ENCODE peak calls at places on chromosomes 2 and 18, in five cellular contexts. One of them, this sample, is unnamed.

GRCh38 chr2:174959787-174960186 is 45.4 kb downstream of the CHN1 start:
- DNase-seq in left ventricle myocardium inferior: no peak
- DNase-seq in body of pancreas: no peak
- DNase-seq in neural progenitor cell: no peak
- DNase-seq in cardiac muscle cell: no peak
- DNase-seq in this sample: no peak

GRCh38 chr2:27956895-27957294 is 66.4 kb downstream of the BABAM2 start:
- DNase-seq in neural progenitor cell: no peak
- DNase-seq in cardiac muscle cell: no peak
- DNase-seq in body of pancreas: no peak
- DNase-seq in left ventricle myocardium inferior: no peak
- DNase-seq in this sample: no peak

GRCh38 chr18:64234336-64234735 is 85.4 kb upstream of the LINC00305 start:
- DNase-seq in body of pancreas: no peak
- DNase-seq in cardiac muscle cell: no peak
- DNase-seq in neural progenitor cell: no peak
- DNase-seq in left ventricle myocardium inferior: no peak
- DNase-seq in this sample: no peak

GRCh38 chr18:58576641-58577251 is 52.1 kb downstream of the ALPK2 start:
- DNase-seq in neural progenitor cell: no peak
- DNase-seq in body of pancreas: no peak
- DNase-seq in cardiac muscle cell: no peak
- DNase-seq in left ventricle myocardium inferior: no peak
- DNase-seq in this sample: no peak

GRCh38 chr18:7104649-7105048 is 12.9 kb downstream of the LAMA1 start:
- DNase-seq in body of pancreas: no peak
- DNase-seq in cardiac muscle cell: no peak
- DNase-seq in neural progenitor cell: no peak
- DNase-seq in left ventricle myocardium inferior: no peak
- DNase-seq in this sample: peak

GRCh38 chr2:195548198-195548940 is 108.7 kb upstream of the SLC39A10 start:
- DNase-seq in body of pancreas: no peak
- DNase-seq in neural progenitor cell: no peak
- DNase-seq in left ventricle myocardium inferior: no peak
- DNase-seq in cardiac muscle cell: no peak
- DNase-seq in this sample: no peak

GRCh38 chr2:29187926-29188325 is 72.7 kb downstream of the CLIP4 start:
- DNase-seq in cardiac muscle cell: no peak
- DNase-seq in body of pancreas: no peak
- DNase-seq in left ventricle myocardium inferior: no peak
- DNase-seq in neural progenitor cell: no peak
- DNase-seq in this sample: no peak

GRCh38 chr18:63834471-63835113 is 52.9 kb upstream of the SERPINB2 start:
- DNase-seq in cardiac muscle cell: no peak
- DNase-seq in body of pancreas: no peak
- DNase-seq in neural progenitor cell: no peak
- DNase-seq in left ventricle myocardium inferior: no peak
- DNase-seq in this sample: no peak

GRCh38 chr2:1681323-1682310 is 62.7 kb downstream of the PXDN start:
- DNase-seq in body of pancreas: no peak
- DNase-seq in neural progenitor cell: no peak
- DNase-seq in cardiac muscle cell: no peak
- DNase-seq in left ventricle myocardium inferior: no peak
- DNase-seq in this sample: no peak

GRCh38 chr18:56197460-56197859 is 440.9 kb downstream of the TXNL1 start:
- DNase-seq in body of pancreas: no peak
- DNase-seq in cardiac muscle cell: no peak
- DNase-seq in left ventricle myocardium inferior: no peak
- DNase-seq in neural progenitor cell: no peak
- DNase-seq in this sample: no peak

GRCh38 chr2:30040147-30040546 is 106.7 kb upstream of the YPEL5 start:
- DNase-seq in cardiac muscle cell: no peak
- DNase-seq in body of pancreas: no peak
- DNase-seq in neural progenitor cell: no peak
- DNase-seq in left ventricle myocardium inferior: no peak
- DNase-seq in this sample: no peak

GRCh38 chr18:48409591-48410094 is 460 bp upstream of the ZBTB7C start:
- DNase-seq in neural progenitor cell: no peak
- DNase-seq in body of pancreas: no peak
- DNase-seq in cardiac muscle cell: peak
- DNase-seq in left ventricle myocardium inferior: peak
- DNase-seq in this sample: no peak

GRCh38 chr2:77268626-77269025 is 253.6 kb downstream of the LRRTM4 start:
- DNase-seq in neural progenitor cell: no peak
- DNase-seq in cardiac muscle cell: no peak
- DNase-seq in body of pancreas: no peak
- DNase-seq in left ventricle myocardium inferior: no peak
- DNase-seq in this sample: no peak

GRCh38 chr2:127035212-127035611 is 71.7 kb downstream of the BIN1 start:
- DNase-seq in body of pancreas: no peak
- DNase-seq in left ventricle myocardium inferior: no peak
- DNase-seq in neural progenitor cell: no peak
- DNase-seq in cardiac muscle cell: no peak
- DNase-seq in this sample: no peak

GRCh38 chr2:202104286-202104870 is 31.3 kb downstream of the KIAA2012 start:
- DNase-seq in body of pancreas: no peak
- DNase-seq in cardiac muscle cell: peak
- DNase-seq in left ventricle myocardium inferior: no peak
- DNase-seq in neural progenitor cell: peak
- DNase-seq in this sample: no peak
- TF ChIP-seq CTCF in body of pancreas: no peak
- TF ChIP-seq CTCF in cardiac muscle cell: peak
- TF ChIP-seq CTCF in left ventricle myocardium inferior: peak
- TF ChIP-seq CTCF in neural progenitor cell: peak
- TF ChIP-seq CTCF in this sample: peak

GRCh38 chr2:88560619-88561307 is 66.5 kb downstream of the EIF2AK3 start:
- DNase-seq in left ventricle myocardium inferior: no peak
- DNase-seq in cardiac muscle cell: no peak
- DNase-seq in neural progenitor cell: no peak
- DNase-seq in body of pancreas: no peak
- DNase-seq in this sample: no peak

GRCh38 chr2:88561646-88562388 is 65.4 kb downstream of the EIF2AK3 start:
- DNase-seq in body of pancreas: no peak
- DNase-seq in cardiac muscle cell: no peak
- DNase-seq in left ventricle myocardium inferior: no peak
- DNase-seq in neural progenitor cell: no peak
- DNase-seq in this sample: no peak

GRCh38 chr2:88564402-88564801 is 62.9 kb downstream of the EIF2AK3 start:
- DNase-seq in neural progenitor cell: no peak
- DNase-seq in body of pancreas: no peak
- DNase-seq in left ventricle myocardium inferior: no peak
- DNase-seq in cardiac muscle cell: no peak
- DNase-seq in this sample: no peak

GRCh38 chr2:88568179-88568578 is 59.1 kb downstream of the EIF2AK3 start:
- DNase-seq in neural progenitor cell: no peak
- DNase-seq in left ventricle myocardium inferior: no peak
- DNase-seq in body of pancreas: no peak
- DNase-seq in cardiac muscle cell: no peak
- DNase-seq in this sample: no peak

GRCh38 chr2:88563134-88563533 is 64.1 kb downstream of the EIF2AK3 start:
- DNase-seq in neural progenitor cell: no peak
- DNase-seq in left ventricle myocardium inferior: no peak
- DNase-seq in cardiac muscle cell: no peak
- DNase-seq in body of pancreas: no peak
- DNase-seq in this sample: no peak
- H3K4me3 ChIP-seq in neural progenitor cell: no peak
- H3K4me3 ChIP-seq in left ventricle myocardium inferior: no peak
- H3K4me3 ChIP-seq in cardiac muscle cell: no peak
- H3K4me3 ChIP-seq in body of pancreas: no peak
- H3K4me3 ChIP-seq in this sample: no peak

GRCh38 chr2:67641709-67642397 is 244.7 kb downstream of the ETAA1 start:
- DNase-seq in neural progenitor cell: no peak
- DNase-seq in body of pancreas: no peak
- DNase-seq in cardiac muscle cell: no peak
- DNase-seq in left ventricle myocardium inferior: no peak
- DNase-seq in this sample: no peak
- TF ChIP-seq CTCF in neural progenitor cell: no peak
- TF ChIP-seq CTCF in body of pancreas: no peak
- TF ChIP-seq CTCF in cardiac muscle cell: no peak
- TF ChIP-seq CTCF in left ventricle myocardium inferior: no peak
- TF ChIP-seq CTCF in this sample: no peak

GRCh38 chr2:23578964-23579671 is 194.1 kb downstream of the KLHL29 start:
- DNase-seq in body of pancreas: no peak
- DNase-seq in left ventricle myocardium inferior: no peak
- DNase-seq in neural progenitor cell: no peak
- DNase-seq in cardiac muscle cell: no peak
- DNase-seq in this sample: no peak
- H3K4me3 ChIP-seq in body of pancreas: no peak
- H3K4me3 ChIP-seq in left ventricle myocardium inferior: no peak
- H3K4me3 ChIP-seq in neural progenitor cell: no peak
- H3K4me3 ChIP-seq in cardiac muscle cell: no peak
- H3K4me3 ChIP-seq in this sample: no peak